ENCODE peak calls at places on chromosome 14, in ten cellular contexts. C is astrocyte of the spinal cord, B is ovary, W is epithelial cell of esophagus, S is transverse colon, N is fibroblast of lung, H is GM20000, L is Panc1, Q is HCT116, K is choroid plexus epithelial cell. V is an unnamed sample.

GRCh38 chr14:31388687-31389413 is 31.5 kb downstream of the HEATR5A start:
- DNase-seq in B (no peak), W (no peak), Q (no peak), L (no peak), K (peak), H (no peak), C (no peak), S (no peak), N (no peak), V (peak)

GRCh38 chr14:90281766-90282165 is 25.4 kb downstream of the PSMC1 start:
- DNase-seq in B (no peak), K (no peak), N (no peak), C (no peak), S (no peak), H (no peak), L (no peak), Q (no peak), W (no peak), V (no peak)

GRCh38 chr14:22837750-22838538 is 1.6 kb downstream of the MMP14 start:
- DNase-seq in B (peak), Q (no peak), N (peak), L (no peak), H (no peak), C (peak), K (peak), W (peak), S (peak), V (no peak)

GRCh38 chr14:101960225-101960624 is 4.1 kb upstream of the DYNC1H1 start:
- DNase-seq in S (no peak), K (no peak), H (no peak), C (no peak), L (no peak), B (no peak), Q (no peak), N (no peak), W (no peak), V (no peak)

GRCh38 chr14:52356025-52356424 is 41.9 kb downstream of the PTGER2 start:
- DNase-seq in N (no peak), B (no peak), L (no peak), C (no peak), S (peak), K (peak), H (no peak), Q (no peak), W (peak), V (no peak)

GRCh38 chr14:69662636-69663321 is 51.4 kb downstream of the SUSD6 start:
- DNase-seq in Q (no peak), N (no peak), K (no peak), S (no peak), L (no peak), W (peak), H (no peak), B (no peak), C (no peak), V (no peak)

GRCh38 chr14:71592361-71592760 is 339.9 kb upstream of the RGS6 start:
- DNase-seq in K (no peak), N (no peak), Q (no peak), C (no peak), H (no peak), S (no peak), W (peak), B (no peak), L (no peak), V (no peak)

GRCh38 chr14:49766839-49767238 is 1.1 kb upstream of the KLHDC2 start:
- DNase-seq in K (no peak), C (no peak), W (peak), S (peak), B (no peak), Q (no peak), H (no peak), L (no peak), N (peak), V (no peak)

GRCh38 chr14:29721586-29721985 is 206.1 kb downstream of the PRKD1 start:
- DNase-seq in Q (no peak), W (no peak), S (no peak), H (no peak), L (no peak), B (no peak), K (no peak), C (no peak), N (no peak), V (no peak)

GRCh38 chr14:81638656-81639055 is 105.0 kb upstream of the SEL1L start:
- DNase-seq in S (no peak), L (no peak), H (no peak), C (no peak), K (no peak), B (no peak), Q (no peak), W (no peak), N (no peak), V (no peak)

GRCh38 chr14:94539181-94539580 is 22.1 kb upstream of the SERPINA4 start:
- DNase-seq in H (no peak), N (no peak), S (no peak), W (no peak), C (no peak), L (no peak), B (no peak), K (no peak), Q (no peak), V (no peak)

GRCh38 chr14:64726585-64726890 is 22.3 kb downstream of the PLEKHG3 start:
- DNase-seq in Q (peak), N (no peak), L (no peak), B (no peak), C (peak), H (no peak), K (peak), S (peak), W (peak), V (peak)

GRCh38 chr14:106694638-106695393 is 1168.4 kb downstream of the TMEM121 start:
- DNase-seq in Q (no peak), K (no peak), N (no peak), W (peak), C (no peak), B (no peak), H (peak), S (peak), L (no peak), V (peak)

GRCh38 chr14:91745329-91745728 is 13.4 kb upstream of the CATSPERB start:
- DNase-seq in N (no peak), Q (no peak), W (peak), S (no peak), C (no peak), H (no peak), B (no peak), L (no peak), K (peak), V (no peak)

GRCh38 chr14:57389646-57390036 is 745 bp upstream of the NAA30 start:
- DNase-seq in C (no peak), L (no peak), W (no peak), K (no peak), S (peak), B (peak), Q (no peak), N (no peak), H (no peak), V (no peak)

GRCh38 chr14:57068511-57068910 is 200.2 kb downstream of the EXOC5 start:
- DNase-seq in S (no peak), W (no peak), H (no peak), L (no peak), Q (no peak), N (no peak), B (no peak), K (no peak), C (no peak), V (no peak)

GRCh38 chr14:47993883-47994282 is 318.5 kb upstream of the MDGA2 start:
- DNase-seq in K (no peak), H (no peak), S (no peak), Q (no peak), W (no peak), L (no peak), C (no peak), B (no peak), N (no peak), V (no peak)

GRCh38 chr14:103520269-103520656 is 2.4 kb downstream of the CKB start:
- DNase-seq in W (no peak), K (no peak), H (no peak), L (no peak), B (no peak), C (no peak), N (no peak), Q (no peak), S (no peak), V (no peak)

GRCh38 chr14:87343641-87344040 is 649.3 kb downstream of the GALC start:
- DNase-seq in S (no peak), N (no peak), Q (no peak), C (no peak), K (no peak), W (peak), B (no peak), H (no peak), L (no peak), V (no peak)
- TF ChIP-seq CTCF in S (no peak), N (no peak), Q (no peak), C (no peak), K (no peak), W (no peak), B (no peak), H (no peak), L (no peak), V (no peak)

GRCh38 chr14:105187935-105188524 is 6.9 kb upstream of the NUDT14 start:
- DNase-seq in Q (no peak), S (peak), K (no peak), L (no peak), B (no peak), H (no peak), N (no peak), C (no peak), W (no peak), V (no peak)
- TF ChIP-seq CTCF in Q (no peak), S (peak), K (no peak), L (no peak), B (no peak), H (no peak), N (no peak), C (no peak), W (no peak), V (no peak)

GRCh38 chr14:100709252-100709955 is 17.3 kb upstream of the DLK1 start:
- DNase-seq in Q (no peak), L (no peak), N (peak), C (peak), K (peak), H (peak), W (peak), S (no peak), B (peak), V (no peak)
- TF ChIP-seq CTCF in Q (no peak), L (no peak), N (peak), C (peak), K (peak), H (no peak), W (peak), S (peak), B (no peak), V (no peak)

GRCh38 chr14:34365309-34365915 is 96.6 kb downstream of the SPTSSA start:
- DNase-seq in S (no peak), H (no peak), C (peak), W (no peak), N (peak), L (no peak), K (peak), Q (no peak), B (no peak), V (no peak)
- TF ChIP-seq CTCF in S (peak), H (no peak), C (peak), W (peak), N (peak), L (peak), K (peak), Q (peak), B (no peak), V (no peak)

GRCh38 chr14:73774671-73775070 is 60.5 kb upstream of the PNMA1 start:
- DNase-seq in L (no peak), C (no peak), W (no peak), Q (no peak), S (no peak), K (no peak), H (no peak), N (no peak), B (no peak), V (no peak)

GRCh38 chr14:73776194-73776537 is 62.0 kb upstream of the PNMA1 start:
- DNase-seq in S (no peak), Q (no peak), W (no peak), B (no peak), C (no peak), K (no peak), N (no peak), H (no peak), L (no peak), V (no peak)

GRCh38 chr14:73778736-73779135 is 64.6 kb upstream of the PNMA1 start:
- DNase-seq in H (no peak), S (no peak), N (no peak), K (no peak), L (no peak), B (no peak), Q (no peak), W (no peak), C (no peak), V (no peak)

GRCh38 chr14:73775339-73776193 is 61.4 kb upstream of the PNMA1 start:
- DNase-seq in B (no peak), H (no peak), N (no peak), S (no peak), C (no peak), K (no peak), Q (no peak), L (no peak), W (peak), V (no peak)

DNA sequence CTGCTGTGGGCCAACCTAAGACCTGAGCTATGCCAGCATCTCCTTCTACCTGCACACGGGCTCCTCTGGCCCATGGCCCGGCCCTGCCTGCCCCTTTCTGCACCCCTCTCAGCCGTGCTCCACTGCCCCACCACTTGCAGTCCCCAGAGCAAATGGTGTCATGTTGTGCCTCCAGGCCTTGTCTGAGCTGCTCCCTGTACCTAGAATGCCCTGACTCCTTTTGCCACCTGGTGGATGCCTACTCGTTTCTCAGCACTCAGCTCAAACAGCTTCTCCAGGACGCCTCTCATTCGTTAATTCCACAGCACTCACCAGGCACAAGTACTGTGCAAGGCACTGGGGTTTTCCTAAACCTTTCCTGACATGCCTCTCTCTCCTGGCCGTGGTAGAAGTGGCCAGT is 63.2 kb upstream of the PNMA1 start:
- DNase-seq in L (no peak), W (peak), C (no peak), K (no peak), N (no peak), S (no peak), Q (no peak), H (no peak), B (peak), V (peak)
- TF ChIP-seq CTCF in L (no peak), W (peak), C (no peak), K (no peak), N (no peak), S (peak), Q (peak), H (no peak), B (no peak), V (peak)

GRCh38 chr14:33675415-33676130 is 275.3 kb downstream of the EGLN3 start:
- DNase-seq in B (no peak), N (no peak), C (no peak), H (no peak), W (no peak), Q (no peak), K (peak), S (no peak), L (no peak), V (no peak)

GRCh38 chr14:33674716-33675115 is 276.2 kb downstream of the EGLN3 start:
- DNase-seq in C (no peak), K (no peak), W (no peak), S (no peak), Q (no peak), H (no peak), N (no peak), B (no peak), L (no peak), V (no peak)

GRCh38 chr14:33679025-33679424 is 271.8 kb downstream of the EGLN3 start:
- DNase-seq in W (no peak), K (no peak), C (no peak), Q (no peak), H (no peak), N (no peak), L (no peak), S (no peak), B (no peak), V (no peak)

GRCh38 chr14:33678012-33678411 is 272.9 kb downstream of the EGLN3 start:
- DNase-seq in B (no peak), L (no peak), N (no peak), C (no peak), W (no peak), H (no peak), Q (no peak), S (no peak), K (no peak), V (no peak)

DNA sequence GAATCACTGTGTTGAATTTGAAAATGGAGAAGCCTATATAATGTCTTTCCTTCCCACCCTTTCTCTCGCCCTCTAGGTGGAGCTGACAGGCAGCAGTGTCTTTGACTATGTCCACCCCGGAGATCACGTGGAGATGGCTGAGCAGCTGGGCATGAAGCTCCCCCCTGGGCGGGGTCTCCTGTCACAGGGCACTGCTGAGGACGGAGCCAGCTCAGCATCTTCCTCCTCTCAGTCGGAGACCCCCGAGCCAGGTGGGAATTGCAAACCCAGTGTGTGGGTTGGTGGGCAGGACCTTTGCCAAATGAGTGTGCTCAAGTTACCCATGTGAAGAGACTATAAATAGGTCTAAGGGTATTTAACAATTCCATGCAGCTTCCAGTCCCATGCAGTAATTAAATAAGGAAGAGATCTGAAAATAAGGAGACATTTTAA is 274.7 kb downstream of the EGLN3 start:
- DNase-seq in H (peak), L (no peak), Q (peak), B (no peak), C (peak), K (peak), N (peak), W (peak), S (peak), V (peak)
- TF ChIP-seq CTCF in H (no peak), L (no peak), Q (peak), B (no peak), C (peak), K (peak), N (peak), W (peak), S (no peak), V (no peak)